ENCODE peak calls at places on chromosomes 13 and 19, in seven cellular contexts. I is right lobe of liver, R is right atrium auricular region, L is heart left ventricle, K is psoas muscle, N is tibial nerve, G is GM12864. E is an unnamed sample.

GRCh38 chr19:33293255-33294057 is 8.9 kb downstream of the CEBPA start:
- DNase-seq in I (peak), R (no peak), L (peak), K (peak), N (no peak), G (no peak), E (peak)

GRCh38 chr13:65387743-65388347 is 1842.3 kb downstream of the PCDH9 start:
- DNase-seq in I (no peak), R (no peak), L (no peak), K (no peak), N (no peak), G (no peak), E (no peak)

GRCh38 chr13:24146961-24147569 is 13.5 kb upstream of the SPATA13 start:
- DNase-seq in I (no peak), R (no peak), L (no peak), K (no peak), N (no peak), G (no peak), E (peak)

GRCh38 chr13:112814905-112815585 is 125.2 kb downstream of the ATP11A start:
- DNase-seq in I (no peak), R (peak), L (peak), K (peak), N (no peak), G (no peak), E (no peak)

GRCh38 chr13:98798849-98799645 is 46.6 kb upstream of the SLC15A1 start:
- DNase-seq in I (peak), R (no peak), L (no peak), K (no peak), N (no peak), G (no peak), E (peak)

GRCh38 chr19:47107201-47107952 is 6.2 kb downstream of the ZC3H4 start:
- DNase-seq in I (no peak), R (no peak), L (no peak), K (no peak), N (no peak), G (no peak), E (no peak)

GRCh38 chr19:46828484-46828883 is 22.2 kb downstream of the AP2S1 start:
- DNase-seq in I (no peak), R (no peak), L (no peak), K (no peak), N (no peak), G (no peak), E (no peak)

GRCh38 chr19:49421039-49421877 is 2.0 kb downstream of the PTH2 start:
- DNase-seq in I (peak), R (peak), L (peak), K (peak), N (no peak), G (no peak), E (peak)

GRCh38 chr19:43450545-43450997 is 14.8 kb downstream of the LYPD3 start:
- DNase-seq in I (no peak), R (no peak), L (no peak), K (no peak), N (no peak), G (no peak), E (peak)

GRCh38 chr19:11154683-11155047 is 917 bp downstream of the SPC24 start:
- DNase-seq in I (no peak), R (no peak), L (no peak), K (no peak), N (no peak), G (no peak), E (no peak)
- H3K4me3 ChIP-seq in I (no peak), R (no peak), L (no peak), K (no peak), N (no peak), G (peak), E (peak)

GRCh38 chr19:29119582-29119981 is 93.4 kb downstream of the UQCRFS1 start:
- DNase-seq in I (no peak), R (no peak), L (no peak), K (no peak), N (no peak), G (no peak), E (no peak)
- TF ChIP-seq CTCF in I (no peak), R (no peak), L (peak), K (peak), N (no peak), G (no peak), E (no peak)

DNA sequence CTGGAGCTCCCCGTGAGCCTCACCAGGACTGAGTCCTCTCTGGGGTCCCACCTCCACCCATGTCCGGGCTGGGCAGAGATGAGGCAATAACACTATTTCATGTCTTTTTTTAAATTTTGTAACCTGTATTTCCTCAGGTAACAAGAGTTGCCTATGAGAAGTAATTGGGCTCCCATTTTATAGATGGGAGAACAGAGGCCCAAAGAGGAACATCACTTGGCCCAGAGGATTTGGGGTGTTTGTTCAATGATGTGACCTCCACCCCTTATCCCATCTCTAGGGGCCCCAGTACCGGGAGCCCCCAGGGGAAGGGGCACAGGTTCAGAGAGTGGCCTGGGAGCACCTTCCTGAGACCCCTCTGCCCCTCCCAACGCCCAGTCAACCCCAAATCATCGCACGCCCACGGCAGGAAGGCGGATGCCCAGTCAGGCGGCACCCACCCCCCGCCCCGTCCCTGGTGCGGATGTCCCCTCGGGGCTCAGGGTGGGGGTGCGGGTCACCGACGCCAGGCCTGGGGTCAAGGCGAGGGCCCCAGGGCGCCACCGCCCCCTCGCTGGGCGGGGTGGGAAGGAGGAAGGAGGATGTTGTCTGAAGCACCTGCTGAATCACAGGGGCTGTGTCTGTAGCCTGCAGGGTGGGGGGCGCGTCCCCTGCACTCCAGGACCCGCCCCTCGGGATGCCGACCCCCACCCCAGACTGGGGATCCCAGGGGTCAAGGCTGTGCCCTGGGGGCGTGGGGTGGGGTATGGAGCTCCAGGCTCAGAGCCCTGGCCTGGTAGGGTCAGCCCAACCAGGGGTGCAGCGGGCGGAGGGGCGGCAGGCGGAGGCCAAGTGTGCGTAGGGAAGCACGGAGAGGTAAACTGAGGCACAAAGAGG is 9.0 kb upstream of the CIRBP start:
- DNase-seq in I (no peak), R (no peak), L (peak), K (peak), N (no peak), G (no peak), E (peak)
- H3K4me3 ChIP-seq in I (no peak), R (peak), L (peak), K (peak), N (peak), G (peak), E (no peak)

GRCh38 chr13:26624572-26624971 is 67.1 kb downstream of the WASF3 start:
- DNase-seq in I (no peak), R (no peak), L (no peak), K (no peak), N (no peak), G (no peak), E (no peak)

GRCh38 chr13:26629260-26629659 is 71.8 kb downstream of the WASF3 start:
- DNase-seq in I (peak), R (no peak), L (no peak), K (no peak), N (no peak), G (no peak), E (peak)

GRCh38 chr13:26623125-26623524 is 65.6 kb downstream of the WASF3 start:
- DNase-seq in I (no peak), R (no peak), L (no peak), K (no peak), N (no peak), G (no peak), E (no peak)

DNA sequence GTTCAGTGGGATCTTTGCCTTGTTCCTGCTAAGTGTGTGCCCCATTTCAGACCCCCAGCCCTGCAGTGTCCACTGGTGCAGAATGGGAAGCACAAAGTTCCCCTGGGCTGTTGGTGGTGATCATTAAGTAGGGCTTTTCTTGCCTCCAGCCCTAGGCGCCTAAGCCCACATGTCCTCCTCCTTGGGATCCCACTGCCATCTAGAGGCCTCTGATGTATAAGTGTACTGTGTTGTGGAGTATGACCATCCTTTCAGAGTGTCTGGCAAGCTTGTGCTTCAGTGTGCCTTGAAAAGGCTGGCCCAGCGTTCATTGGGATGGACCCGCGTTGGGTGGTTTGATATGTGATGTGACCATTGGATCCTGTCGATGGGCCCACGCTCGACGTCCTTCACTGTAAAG is 71.2 kb downstream of the WASF3 start:
- DNase-seq in I (no peak), R (no peak), L (no peak), K (no peak), N (no peak), G (no peak), E (peak)
- TF ChIP-seq CTCF in I (peak), R (no peak), L (no peak), K (no peak), N (no peak), G (peak), E (peak)

GRCh38 chr19:5850189-5850588 is 1.1 kb downstream of the FUT3 start:
- DNase-seq in I (no peak), R (no peak), L (no peak), K (no peak), N (no peak), G (no peak), E (no peak)
- H3K4me3 ChIP-seq in I (no peak), R (no peak), L (no peak), K (no peak), N (no peak), G (no peak), E (no peak)

E was measured in cardiac fibroblast.